ENCODE peak calls at places on chromosomes 16 and 17, in four cellular contexts. A, Z, P and Y are unnamed samples. For H3K36me3, the result is how much of the 10 kb centered on the place peaks cover.

GRCh38 chr17:45703348-45703747 is 80.8 kb upstream of the CRHR1 start:
- DNase-seq in A (no peak), Z (no peak), P (no peak), Y (no peak)

GRCh38 chr17:73521376-73521775 is 122.9 kb downstream of the SDK2 start:
- DNase-seq in A (no peak), Z (no peak), P (no peak), Y (no peak)

GRCh38 chr16:7344806-7345416 is 12.3 kb downstream of the RBFOX1 start:
- DNase-seq in A (no peak), Z (no peak), P (no peak), Y (no peak)

GRCh38 chr17:59825533-59826316 is 67.0 kb downstream of the TUBD1 start:
- DNase-seq in A (no peak), Z (no peak), P (no peak), Y (no peak)

GRCh38 chr17:67212231-67212630 is 32.8 kb downstream of the HELZ start:
- DNase-seq in A (no peak), Z (no peak), P (no peak), Y (no peak)

GRCh38 chr16:85253127-85253941 is 141.1 kb upstream of the CIBAR2 start:
- DNase-seq in A (peak), Z (peak), P (peak), Y (peak)

GRCh38 chr17:75909812-75910274 is 5.2 kb upstream of the MRPL38 start:
- DNase-seq in A (no peak), Z (no peak), P (no peak), Y (no peak)

GRCh38 chr17:45101883-45102811 is 30.2 kb downstream of the PLCD3 start:
- DNase-seq in A (no peak), Z (no peak), P (no peak), Y (no peak)

GRCh38 chr16:86217001-86217890 is 293.1 kb upstream of the FOXF1 start:
- DNase-seq in A (peak), Z (no peak), P (no peak), Y (no peak)

GRCh38 chr16:1645914-1646525 is 32.1 kb upstream of the JPT2 start:
- DNase-seq in A (no peak), Z (no peak), P (no peak), Y (no peak)

GRCh38 chr17:72407336-72408121 is 286.7 kb downstream of the SOX9 start:
- DNase-seq in A (peak), Z (peak), P (peak), Y (peak)

GRCh38 chr17:65533056-65533745 is 28.2 kb downstream of the AXIN2 start:
- DNase-seq in A (no peak), Z (no peak), P (no peak), Y (no peak)

GRCh38 chr17:65530985-65531507 is 30.4 kb downstream of the AXIN2 start:
- DNase-seq in A (no peak), Z (no peak), P (no peak), Y (no peak)

GRCh38 chr17:65530158-65530984 is 31.1 kb downstream of the AXIN2 start:
- DNase-seq in A (no peak), Z (no peak), P (no peak), Y (no peak)

GRCh38 chr17:65532491-65532890 is 29.0 kb downstream of the AXIN2 start:
- DNase-seq in A (no peak), Z (no peak), P (no peak), Y (no peak)

GRCh38 chr17:65531508-65532431 is 29.7 kb downstream of the AXIN2 start:
- DNase-seq in A (peak), Z (no peak), P (peak), Y (peak)
- H3K36me3 ChIP-seq in A (half or more), Z (under half), P (half or more), Y (under half)

DNA sequence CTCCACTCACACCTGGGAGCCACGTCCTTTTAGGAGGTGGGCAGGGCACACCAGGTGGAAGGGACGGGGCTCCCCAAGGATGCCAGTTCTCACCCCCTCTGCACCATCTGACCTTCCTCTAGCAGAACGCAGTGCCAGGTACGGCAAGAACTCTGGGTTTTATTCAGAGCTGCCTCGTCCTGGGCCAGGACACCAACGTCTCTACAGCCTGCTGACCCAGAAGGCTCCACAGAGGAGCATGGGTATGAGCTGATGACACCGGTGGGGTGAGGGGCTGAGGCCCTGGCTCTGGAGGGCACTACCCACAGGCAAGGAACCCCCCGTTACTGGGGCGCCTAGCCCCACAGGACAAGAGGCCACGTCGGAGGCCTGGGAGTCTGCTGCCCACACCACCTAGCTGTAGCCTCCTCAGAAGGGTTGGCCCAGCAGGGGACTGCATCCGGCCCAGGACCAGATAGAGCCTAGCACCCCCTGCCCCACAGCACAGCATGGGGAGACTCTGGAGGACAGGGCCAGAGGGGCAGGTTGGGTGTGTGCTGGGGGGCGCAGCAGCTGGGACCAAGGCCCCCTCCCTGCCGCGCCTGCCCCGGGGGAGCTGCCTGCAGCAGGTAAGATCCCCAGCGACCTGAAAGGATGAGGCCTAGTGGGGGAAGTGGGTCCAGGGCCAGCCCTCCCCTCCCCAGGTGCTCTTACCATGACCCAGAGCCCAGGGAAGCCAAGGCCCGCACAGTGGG is 13.9 kb downstream of the BCAR1 start:
- DNase-seq in A (peak), Z (peak), P (no peak), Y (no peak)
- H3K27ac ChIP-seq in A (peak), Z (no peak), P (peak), Y (peak)

GRCh38 chr16:88974080-88974479 is 2.9 kb downstream of the CBFA2T3 start:
- DNase-seq in A (no peak), Z (no peak), P (no peak), Y (no peak)
- H3K36me3 ChIP-seq in A (under half), Z (under half), P (under half), Y (under half)

GRCh38 chr17:78381601-78382168 is 3.2 kb downstream of the PGS1 start:
- DNase-seq in A (no peak), Z (no peak), P (no peak), Y (no peak)
- H3K27ac ChIP-seq in A (peak), Z (peak), P (peak), Y (peak)

GRCh38 chr17:39653316-39653661 is 11.9 kb upstream of the TCAP start:
- DNase-seq in A (no peak), Z (no peak), P (no peak), Y (no peak)
- H3K36me3 ChIP-seq in A (under half), Z (under half), P (under half), Y (under half)

GRCh38 chr16:67150833-67151396 is at the start of gene B3GNT9:
- DNase-seq in A (peak), Z (peak), P (peak), Y (peak)
- H3K27ac ChIP-seq in A (peak), Z (peak), P (peak), Y (peak)